ENCODE peak calls at places on chromosomes 3 and 15, in five cellular contexts. L is CD4-positive, alpha-beta T cell; X is choroid plexus epithelial cell; S is CD8-positive, alpha-beta memory T cell; O is G401. M is an unnamed sample.

GRCh38 chr15:51970981-51971352 is 611 bp downstream of the LEO1 start:
- DNase-seq in L (no peak), X (no peak), S (no peak), O (no peak), M (no peak)

GRCh38 chr3:180306691-180307090 is 270.0 kb upstream of the PEX5L start:
- DNase-seq in L (no peak), X (no peak), S (no peak), O (no peak), M (no peak)

GRCh38 chr3:9244495-9245183 is 4.8 kb downstream of the SRGAP3 start:
- DNase-seq in L (no peak), X (no peak), S (no peak), O (peak; percentile 55), M (no peak)

GRCh38 chr3:17032407-17033034 is 147.8 kb downstream of the PLCL2 start:
- DNase-seq in L (no peak), X (peak; percentile 70), S (no peak), O (peak; percentile 83), M (peak; percentile 39)

GRCh38 chr3:38054166-38054991 is 15.4 kb downstream of the DLEC1 start:
- DNase-seq in L (no peak), X (peak; percentile 57), S (no peak), O (no peak), M (peak; percentile 26)

GRCh38 chr15:93438310-93438709 is 349.3 kb upstream of the RGMA start:
- DNase-seq in L (no peak), X (no peak), S (no peak), O (no peak), M (no peak)

GRCh38 chr3:137946341-137946973 is 63.5 kb upstream of the CLDN18 start:
- DNase-seq in L (peak; percentile 18), X (peak; percentile 84), S (peak; percentile 7), O (peak; percentile 51), M (peak; percentile 65)

GRCh38 chr3:143613226-143613625 is 235.0 kb downstream of the SLC9A9 start:
- DNase-seq in L (no peak), X (peak; percentile 70), S (no peak), O (no peak), M (no peak)

GRCh38 chr3:152385761-152386160 is 117.0 kb downstream of the MBNL1 start:
- DNase-seq in L (no peak), X (peak; percentile 82), S (no peak), O (no peak), M (peak; percentile 75)

GRCh38 chr3:52144034-52144795 is 10.0 kb downstream of the POC1A start:
- DNase-seq in L (peak; percentile 88), X (peak; percentile 91), S (peak; percentile 85), O (peak; percentile 87), M (peak; percentile 79)

GRCh38 chr3:48503406-48504050 is 446 bp downstream of the SHISA5 start:
- DNase-seq in L (no peak), X (peak; percentile 58), S (no peak), O (no peak), M (peak; percentile 66)

GRCh38 chr15:69105451-69105985 is 54.9 kb upstream of the GLCE start:
- DNase-seq in L (no peak), X (no peak), S (no peak), O (no peak), M (no peak)

GRCh38 chr15:85543741-85544155 is 163.3 kb downstream of the AKAP13 start:
- DNase-seq in L (peak; percentile 18), X (no peak), S (peak; percentile 13), O (no peak), M (no peak)

GRCh38 chr15:34582461-34583357 is 742 bp downstream of the GOLGA8B start:
- DNase-seq in L (no peak), X (peak; percentile 18), S (peak; percentile 15), O (peak; percentile 45), M (peak; percentile 27)

GRCh38 chr15:78312551-78312950 is 13.1 kb upstream of the SKIC8 start:
- DNase-seq in L (no peak), X (no peak), S (no peak), O (no peak), M (no peak)

GRCh38 chr15:83904107-83904720 is 250.3 kb downstream of the ADAMTSL3 start:
- DNase-seq in L (no peak), X (peak; percentile 95), S (no peak), O (peak; percentile 30), M (peak; percentile 64)

GRCh38 chr3:158808697-158809096 is 6.8 kb downstream of the MFSD1 start:
- DNase-seq in L (no peak), X (peak; percentile 63), S (no peak), O (no peak), M (peak; percentile 77)

GRCh38 chr3:124993462-124993861 is 58.9 kb upstream of the MUC13 start:
- DNase-seq in L (no peak), X (no peak), S (no peak), O (no peak), M (no peak)

GRCh38 chr3:27279153-27279552 is 90.0 kb downstream of the NEK10 start:
- DNase-seq in L (no peak), X (peak; percentile 58), S (no peak), O (peak; percentile 64), M (peak; percentile 17)

GRCh38 chr15:85579957-85580694 is 199.7 kb downstream of the AKAP13 start:
- DNase-seq in L (no peak), X (peak; percentile 46), S (no peak), O (no peak), M (no peak)

GRCh38 chr15:71592186-71592585 is 218.2 kb upstream of the NR2E3 start:
- DNase-seq in L (no peak), X (no peak), S (no peak), O (no peak), M (no peak)

GRCh38 chr3:23440416-23441294 is 237.5 kb downstream of the UBE2E2 start:
- DNase-seq in L (no peak), X (no peak), S (no peak), O (no peak), M (no peak)

GRCh38 chr3:45311953-45312795 is 76.2 kb upstream of the LARS2 start:
- DNase-seq in L (no peak), X (no peak), S (no peak), O (no peak), M (no peak)

GRCh38 chr3:117499189-117499870 is 789.8 kb downstream of the TUSC7 start:
- DNase-seq in L (no peak), X (no peak), S (no peak), O (no peak), M (no peak)

GRCh38 chr3:66438045-66438444 is 62.8 kb downstream of the LRIG1 start:
- DNase-seq in L (no peak), X (peak; percentile 81), S (no peak), O (no peak), M (no peak)

GRCh38 chr3:99938270-99938955 is 120.8 kb downstream of the CMSS1 start:
- DNase-seq in L (no peak), X (peak; percentile 75), S (no peak), O (no peak), M (no peak)

GRCh38 chr15:90585863-90586262 is 56.1 kb downstream of the CRTC3 start:
- DNase-seq in L (no peak), X (peak; percentile 15), S (no peak), O (no peak), M (peak; percentile 53)

GRCh38 chr3:133459400-133459799 is 59.5 kb downstream of the BFSP2 start:
- DNase-seq in L (no peak), X (peak; percentile 46), S (no peak), O (no peak), M (no peak)

GRCh38 chr15:65416845-65417416 is 5.8 kb downstream of the IGDCC4 start:
- DNase-seq in L (no peak), X (peak; percentile 27), S (no peak), O (peak; percentile 17), M (peak; percentile 56)

GRCh38 chr3:197750396-197750831 is 731 bp downstream of the FYTTD1 start:
- DNase-seq in L (peak; percentile 34), X (peak; percentile 78), S (peak; percentile 44), O (peak; percentile 70), M (peak; percentile 87)